ENCODE peak calls at places on chromosomes 13 and 19, in four cellular contexts. One of them, this sample, is unnamed.

GRCh38 chr19:51016798-51017683 is 2.5 kb downstream of the KLK10 start:
- DNase-seq in activated gamma-delta T cell treated with Interleukin-2 at 50 U/mL for 16 hours: peak
- DNase-seq in anterior cingulate cortex: peak
- DNase-seq in tibial artery: no peak
- DNase-seq in this sample: no peak

GRCh38 chr19:20422616-20423205 is 142.9 kb downstream of the ZNF737 start:
- DNase-seq in tibial artery: no peak
- DNase-seq in activated gamma-delta T cell treated with Interleukin-2 at 50 U/mL for 16 hours: no peak
- DNase-seq in anterior cingulate cortex: no peak
- DNase-seq in this sample: no peak

GRCh38 chr13:49418206-49418605 is 25.7 kb downstream of the CAB39L start:
- DNase-seq in tibial artery: no peak
- DNase-seq in anterior cingulate cortex: no peak
- DNase-seq in activated gamma-delta T cell treated with Interleukin-2 at 50 U/mL for 16 hours: no peak
- DNase-seq in this sample: no peak

GRCh38 chr19:46133101-46133627 is 8.7 kb upstream of the IGFL3 start:
- DNase-seq in anterior cingulate cortex: no peak
- DNase-seq in activated gamma-delta T cell treated with Interleukin-2 at 50 U/mL for 16 hours: no peak
- DNase-seq in tibial artery: peak
- DNase-seq in this sample: no peak

GRCh38 chr13:75647126-75647784 is 11.1 kb downstream of the LMO7 start:
- DNase-seq in activated gamma-delta T cell treated with Interleukin-2 at 50 U/mL for 16 hours: no peak
- DNase-seq in tibial artery: no peak
- DNase-seq in anterior cingulate cortex: no peak
- DNase-seq in this sample: no peak

GRCh38 chr13:70014337-70014736 is 93.3 kb upstream of the ATXN8OS start:
- DNase-seq in tibial artery: no peak
- DNase-seq in anterior cingulate cortex: no peak
- DNase-seq in activated gamma-delta T cell treated with Interleukin-2 at 50 U/mL for 16 hours: no peak
- DNase-seq in this sample: no peak

GRCh38 chr13:98941118-98941517 is 36.7 kb downstream of the DOCK9 start:
- DNase-seq in tibial artery: no peak
- DNase-seq in anterior cingulate cortex: no peak
- DNase-seq in activated gamma-delta T cell treated with Interleukin-2 at 50 U/mL for 16 hours: no peak
- DNase-seq in this sample: no peak

GRCh38 chr19:58243351-58243750 is 14.6 kb downstream of the ZNF544 start:
- DNase-seq in activated gamma-delta T cell treated with Interleukin-2 at 50 U/mL for 16 hours: no peak
- DNase-seq in anterior cingulate cortex: no peak
- DNase-seq in tibial artery: no peak
- DNase-seq in this sample: no peak

GRCh38 chr13:40169476-40169875 is 497.0 kb downstream of the FOXO1 start:
- DNase-seq in tibial artery: no peak
- DNase-seq in activated gamma-delta T cell treated with Interleukin-2 at 50 U/mL for 16 hours: no peak
- DNase-seq in anterior cingulate cortex: no peak
- DNase-seq in this sample: no peak

GRCh38 chr13:110638814-110639806 is 23.8 kb downstream of the NAXD start:
- DNase-seq in tibial artery: no peak
- DNase-seq in activated gamma-delta T cell treated with Interleukin-2 at 50 U/mL for 16 hours: no peak
- DNase-seq in anterior cingulate cortex: no peak
- DNase-seq in this sample: no peak

GRCh38 chr13:106649495-106649894 is 81.6 kb upstream of the ARGLU1 start:
- DNase-seq in tibial artery: no peak
- DNase-seq in anterior cingulate cortex: no peak
- DNase-seq in activated gamma-delta T cell treated with Interleukin-2 at 50 U/mL for 16 hours: no peak
- DNase-seq in this sample: no peak

GRCh38 chr19:52896431-52897148 is 845 bp downstream of the ZNF320 start:
- DNase-seq in tibial artery: peak
- DNase-seq in activated gamma-delta T cell treated with Interleukin-2 at 50 U/mL for 16 hours: no peak
- DNase-seq in anterior cingulate cortex: no peak
- DNase-seq in this sample: no peak

This sample was measured in C1 segment of cervical spinal cord.